ENCODE peak calls at places on chromosomes 4 and X, in nine cellular contexts. One of them, this sample, is unnamed.

GRCh38 chrX:47283015-47283771 is 50.4 kb downstream of the USP11 start:
- DNase-seq in fibroblast of lung: peak; percentile 69
- DNase-seq in LoVo: no peak
- DNase-seq in psoas muscle: no peak
- DNase-seq in posterior cingulate gyrus: no peak
- DNase-seq in GDM1: no peak
- DNase-seq in WTC11: no peak
- DNase-seq in MV-4-11: peak; percentile 77
- DNase-seq in NCI-H460: no peak
- DNase-seq in this sample: no peak

GRCh38 chrX:21932277-21932996 is 8.1 kb upstream of the SMS start:
- DNase-seq in GDM1: no peak
- DNase-seq in fibroblast of lung: peak; percentile 94
- DNase-seq in psoas muscle: peak; percentile 47
- DNase-seq in NCI-H460: no peak
- DNase-seq in LoVo: no peak
- DNase-seq in MV-4-11: peak; percentile 66
- DNase-seq in WTC11: no peak
- DNase-seq in posterior cingulate gyrus: no peak
- DNase-seq in this sample: no peak

GRCh38 chr4:94653984-94654609 is 103.7 kb upstream of the BMPR1B start:
- DNase-seq in posterior cingulate gyrus: no peak
- DNase-seq in MV-4-11: no peak
- DNase-seq in psoas muscle: no peak
- DNase-seq in NCI-H460: no peak
- DNase-seq in GDM1: no peak
- DNase-seq in WTC11: no peak
- DNase-seq in LoVo: no peak
- DNase-seq in fibroblast of lung: no peak
- DNase-seq in this sample: no peak

GRCh38 chrX:77749695-77750094 is 36.3 kb downstream of the ATRX start:
- DNase-seq in GDM1: no peak
- DNase-seq in MV-4-11: no peak
- DNase-seq in fibroblast of lung: peak; percentile 57
- DNase-seq in psoas muscle: no peak
- DNase-seq in LoVo: no peak
- DNase-seq in NCI-H460: no peak
- DNase-seq in posterior cingulate gyrus: no peak
- DNase-seq in WTC11: no peak
- DNase-seq in this sample: no peak

GRCh38 chrX:66200855-66201795 is 37.1 kb downstream of the HEPH start:
- DNase-seq in WTC11: no peak
- DNase-seq in MV-4-11: peak; percentile 4
- DNase-seq in NCI-H460: peak; percentile 4
- DNase-seq in fibroblast of lung: no peak
- DNase-seq in GDM1: no peak
- DNase-seq in psoas muscle: no peak
- DNase-seq in posterior cingulate gyrus: no peak
- DNase-seq in LoVo: peak; percentile 2
- DNase-seq in this sample: no peak

GRCh38 chr4:55033296-55033695 is 92.1 kb downstream of the KDR start:
- DNase-seq in psoas muscle: no peak
- DNase-seq in MV-4-11: no peak
- DNase-seq in NCI-H460: no peak
- DNase-seq in fibroblast of lung: peak; percentile 4
- DNase-seq in LoVo: no peak
- DNase-seq in posterior cingulate gyrus: no peak
- DNase-seq in GDM1: no peak
- DNase-seq in WTC11: no peak
- DNase-seq in this sample: no peak

GRCh38 chr4:79297029-79297428 is 28.8 kb downstream of the NAA11 start:
- DNase-seq in fibroblast of lung: no peak
- DNase-seq in posterior cingulate gyrus: no peak
- DNase-seq in psoas muscle: peak; percentile 8
- DNase-seq in GDM1: no peak
- DNase-seq in LoVo: no peak
- DNase-seq in MV-4-11: no peak
- DNase-seq in WTC11: no peak
- DNase-seq in NCI-H460: no peak
- DNase-seq in this sample: no peak

GRCh38 chr4:56742080-56742871 is 61.2 kb upstream of the HOPX start:
- DNase-seq in GDM1: no peak
- DNase-seq in fibroblast of lung: peak; percentile 74
- DNase-seq in psoas muscle: no peak
- DNase-seq in LoVo: no peak
- DNase-seq in NCI-H460: no peak
- DNase-seq in WTC11: no peak
- DNase-seq in MV-4-11: no peak
- DNase-seq in posterior cingulate gyrus: no peak
- DNase-seq in this sample: no peak

GRCh38 chr4:16171831-16172230 is 54.4 kb downstream of the TAPT1 start:
- DNase-seq in MV-4-11: no peak
- DNase-seq in fibroblast of lung: no peak
- DNase-seq in WTC11: no peak
- DNase-seq in NCI-H460: no peak
- DNase-seq in GDM1: no peak
- DNase-seq in LoVo: no peak
- DNase-seq in psoas muscle: no peak
- DNase-seq in posterior cingulate gyrus: no peak
- DNase-seq in this sample: no peak

GRCh38 chrX:28920554-28920953 is 333.3 kb downstream of the IL1RAPL1 start:
- DNase-seq in fibroblast of lung: peak; percentile 22
- DNase-seq in MV-4-11: no peak
- DNase-seq in NCI-H460: no peak
- DNase-seq in posterior cingulate gyrus: no peak
- DNase-seq in psoas muscle: no peak
- DNase-seq in WTC11: no peak
- DNase-seq in LoVo: no peak
- DNase-seq in GDM1: no peak
- DNase-seq in this sample: no peak

GRCh38 chr4:74267998-74268606 is 40.2 kb upstream of the EPGN start:
- DNase-seq in MV-4-11: no peak
- DNase-seq in NCI-H460: no peak
- DNase-seq in WTC11: no peak
- DNase-seq in fibroblast of lung: peak; percentile 86
- DNase-seq in GDM1: no peak
- DNase-seq in psoas muscle: no peak
- DNase-seq in posterior cingulate gyrus: no peak
- DNase-seq in LoVo: peak; percentile 68
- DNase-seq in this sample: no peak

GRCh38 chr4:69196209-69196965 is 18.2 kb downstream of the UGT2B11 start:
- DNase-seq in psoas muscle: no peak
- DNase-seq in MV-4-11: no peak
- DNase-seq in NCI-H460: no peak
- DNase-seq in posterior cingulate gyrus: no peak
- DNase-seq in fibroblast of lung: no peak
- DNase-seq in LoVo: no peak
- DNase-seq in WTC11: no peak
- DNase-seq in GDM1: no peak
- DNase-seq in this sample: no peak

GRCh38 chrX:46912673-46913491 is 661 bp downstream of the JADE3 start:
- DNase-seq in NCI-H460: peak; percentile 22
- DNase-seq in posterior cingulate gyrus: peak; percentile 38
- DNase-seq in GDM1: peak; percentile 26
- DNase-seq in LoVo: peak; percentile 46
- DNase-seq in psoas muscle: peak; percentile 37
- DNase-seq in fibroblast of lung: peak; percentile 20
- DNase-seq in WTC11: peak; percentile 69
- DNase-seq in MV-4-11: no peak
- DNase-seq in this sample: no peak

GRCh38 chrX:21438792-21439191 is 64.6 kb downstream of the CNKSR2 start:
- DNase-seq in NCI-H460: no peak
- DNase-seq in posterior cingulate gyrus: no peak
- DNase-seq in WTC11: no peak
- DNase-seq in fibroblast of lung: no peak
- DNase-seq in MV-4-11: peak; percentile 82
- DNase-seq in LoVo: no peak
- DNase-seq in psoas muscle: no peak
- DNase-seq in GDM1: peak; percentile 7
- DNase-seq in this sample: no peak

GRCh38 chr4:158884280-158884679 is 115.5 kb downstream of the FNIP2 start:
- DNase-seq in NCI-H460: no peak
- DNase-seq in posterior cingulate gyrus: no peak
- DNase-seq in WTC11: no peak
- DNase-seq in GDM1: no peak
- DNase-seq in psoas muscle: no peak
- DNase-seq in MV-4-11: no peak
- DNase-seq in LoVo: no peak
- DNase-seq in fibroblast of lung: peak; percentile 16
- DNase-seq in this sample: no peak

GRCh38 chr4:3218824-3219760 is 29.9 kb upstream of the MSANTD1 start:
- DNase-seq in WTC11: no peak
- DNase-seq in GDM1: no peak
- DNase-seq in posterior cingulate gyrus: no peak
- DNase-seq in NCI-H460: no peak
- DNase-seq in LoVo: no peak
- DNase-seq in MV-4-11: no peak
- DNase-seq in fibroblast of lung: no peak
- DNase-seq in psoas muscle: peak; percentile 2
- DNase-seq in this sample: no peak

GRCh38 chrX:118211891-118212816 is 95.5 kb upstream of the KLHL13 start:
- DNase-seq in LoVo: no peak
- DNase-seq in GDM1: peak; percentile 24
- DNase-seq in psoas muscle: no peak
- DNase-seq in MV-4-11: peak; percentile 67
- DNase-seq in fibroblast of lung: no peak
- DNase-seq in WTC11: no peak
- DNase-seq in posterior cingulate gyrus: no peak
- DNase-seq in NCI-H460: no peak
- DNase-seq in this sample: no peak

GRCh38 chr4:107896651-107897050 is 34.7 kb upstream of the CYP2U1 start:
- DNase-seq in posterior cingulate gyrus: no peak
- DNase-seq in fibroblast of lung: no peak
- DNase-seq in NCI-H460: no peak
- DNase-seq in psoas muscle: no peak
- DNase-seq in WTC11: no peak
- DNase-seq in LoVo: no peak
- DNase-seq in GDM1: no peak
- DNase-seq in MV-4-11: no peak
- DNase-seq in this sample: no peak

GRCh38 chr4:164383187-164384181 is 370.4 kb upstream of the SMIM31 start:
- DNase-seq in psoas muscle: no peak
- DNase-seq in GDM1: no peak
- DNase-seq in posterior cingulate gyrus: peak; percentile 94
- DNase-seq in NCI-H460: peak; percentile 45
- DNase-seq in LoVo: no peak
- DNase-seq in MV-4-11: no peak
- DNase-seq in fibroblast of lung: peak; percentile 72
- DNase-seq in WTC11: peak; percentile 67
- DNase-seq in this sample: peak; percentile 92

GRCh38 chr4:5945171-5945570 is 52.3 kb upstream of the CRMP1 start:
- DNase-seq in MV-4-11: no peak
- DNase-seq in psoas muscle: no peak
- DNase-seq in NCI-H460: no peak
- DNase-seq in posterior cingulate gyrus: no peak
- DNase-seq in GDM1: no peak
- DNase-seq in WTC11: no peak
- DNase-seq in LoVo: no peak
- DNase-seq in fibroblast of lung: no peak
- DNase-seq in this sample: no peak

GRCh38 chr4:38082424-38083374 is 122.5 kb downstream of the PTTG2 start:
- DNase-seq in posterior cingulate gyrus: no peak
- DNase-seq in WTC11: no peak
- DNase-seq in LoVo: peak; percentile 15
- DNase-seq in psoas muscle: no peak
- DNase-seq in MV-4-11: no peak
- DNase-seq in NCI-H460: no peak
- DNase-seq in GDM1: peak; percentile 15
- DNase-seq in fibroblast of lung: peak; percentile 89
- DNase-seq in this sample: no peak

GRCh38 chr4:123478859-123479345 is 82.3 kb downstream of the SPRY1 start:
- DNase-seq in fibroblast of lung: peak; percentile 67
- DNase-seq in GDM1: no peak
- DNase-seq in MV-4-11: no peak
- DNase-seq in NCI-H460: no peak
- DNase-seq in WTC11: no peak
- DNase-seq in posterior cingulate gyrus: no peak
- DNase-seq in psoas muscle: peak; percentile 16
- DNase-seq in LoVo: peak; percentile 89
- DNase-seq in this sample: no peak

GRCh38 chr4:7394681-7395451 is 39.9 kb downstream of the PSAPL1 start:
- DNase-seq in GDM1: no peak
- DNase-seq in psoas muscle: no peak
- DNase-seq in posterior cingulate gyrus: no peak
- DNase-seq in MV-4-11: no peak
- DNase-seq in WTC11: no peak
- DNase-seq in LoVo: no peak
- DNase-seq in NCI-H460: no peak
- DNase-seq in fibroblast of lung: no peak
- DNase-seq in this sample: no peak

GRCh38 chr4:52244773-52245360 is 193.8 kb downstream of the SPATA18 start:
- DNase-seq in GDM1: no peak
- DNase-seq in LoVo: no peak
- DNase-seq in MV-4-11: no peak
- DNase-seq in WTC11: no peak
- DNase-seq in psoas muscle: no peak
- DNase-seq in posterior cingulate gyrus: no peak
- DNase-seq in fibroblast of lung: no peak
- DNase-seq in NCI-H460: no peak
- DNase-seq in this sample: no peak

This sample was measured in C1 segment of cervical spinal cord.